ENCODE peak calls at places on chromosomes 11 and 22, in five cellular contexts. T is NCI-H1048, H is brain microvascular endothelial cell, G is neuronal stem cell, Q is neural crest cell. X is an unnamed sample.

GRCh38 chr22:38758276-38758945 is 2.6 kb upstream of the SUN2 start:
- DNase-seq in Q (no peak), T (no peak), H (no peak), G (no peak), X (peak; percentile 20)

GRCh38 chr11:80727315-80727714 is 1286.5 kb upstream of the TENM4 start:
- DNase-seq in Q (no peak), G (peak; percentile 8), H (peak; percentile 27), T (no peak), X (no peak)

GRCh38 chr11:45948341-45948740 is 25.9 kb downstream of the LARGE2 start:
- DNase-seq in G (no peak), T (no peak), H (no peak), Q (no peak), X (no peak)

GRCh38 chr11:121841487-121842167 is 274.4 kb downstream of the BLID start:
- DNase-seq in T (no peak), H (peak; percentile 81), G (peak; percentile 2), Q (no peak), X (no peak)

GRCh38 chr22:37933711-37934376 is 19.6 kb downstream of the C22orf23 start:
- DNase-seq in Q (peak; percentile 93), H (peak; percentile 93), G (peak; percentile 82), T (peak; percentile 70), X (peak; percentile 18)

GRCh38 chr22:39481054-39481453 is 21.0 kb upstream of the MIEF1 start:
- DNase-seq in T (no peak), Q (no peak), G (no peak), H (no peak), X (no peak)

GRCh38 chr22:44172370-44173108 is 8.2 kb upstream of the PARVG start:
- DNase-seq in H (peak; percentile 6), T (no peak), G (no peak), Q (no peak), X (peak; percentile 82)

GRCh38 chr11:116373107-116373506 is 399.7 kb downstream of the BUD13 start:
- DNase-seq in Q (no peak), T (no peak), H (no peak), G (no peak), X (no peak)

GRCh38 chr11:134508219-134508990 is 96.4 kb upstream of the B3GAT1 start:
- DNase-seq in T (no peak), Q (no peak), G (no peak), H (no peak), X (no peak)

GRCh38 chr22:20205964-20206708 is 55.3 kb upstream of the CCDC188 start:
- DNase-seq in Q (no peak), G (no peak), H (peak; percentile 38), T (no peak), X (no peak)

GRCh38 chr11:3167143-3168119 is 2.3 kb upstream of the OSBPL5 start:
- DNase-seq in T (no peak), H (no peak), Q (no peak), G (no peak), X (no peak)

GRCh38 chr11:9089636-9090035 is 1.8 kb downstream of the SCUBE2 start:
- DNase-seq in G (no peak), Q (no peak), H (no peak), T (no peak), X (no peak)

GRCh38 chr11:2652857-2653643 is 46.7 kb downstream of the KCNQ1OT1 start:
- DNase-seq in Q (no peak), H (no peak), T (no peak), G (no peak), X (no peak)

GRCh38 chr22:49995413-49996191 is 17.0 kb downstream of the IL17REL start:
- DNase-seq in H (no peak), Q (no peak), T (no peak), G (no peak), X (no peak)

GRCh38 chr22:30441088-30441487 is 15.5 kb downstream of the MTFP1 start:
- DNase-seq in H (no peak), T (no peak), Q (no peak), G (no peak), X (no peak)

GRCh38 chr11:83157755-83158473 is 983 bp downstream of the PCF11 start:
- DNase-seq in Q (peak; percentile 30), T (no peak), H (peak; percentile 29), G (peak; percentile 35), X (peak; percentile 3)

GRCh38 chr11:12743834-12744449 is 69.7 kb downstream of the TEAD1 start:
- DNase-seq in T (no peak), G (no peak), Q (no peak), H (no peak), X (no peak)

GRCh38 chr11:112770487-112770886 is 190.7 kb upstream of the NCAM1 start:
- DNase-seq in H (no peak), Q (no peak), T (no peak), G (no peak), X (no peak)

GRCh38 chr22:47059701-47060161 is 297.3 kb downstream of the TBC1D22A start:
- DNase-seq in H (no peak), Q (no peak), G (no peak), T (no peak), X (no peak)

GRCh38 chr11:83220279-83220678 is 26.8 kb downstream of the ANKRD42 start:
- DNase-seq in T (no peak), H (no peak), Q (no peak), G (no peak), X (no peak)

GRCh38 chr11:37394236-37394870 is 796.3 kb upstream of the RAG2 start:
- DNase-seq in H (no peak), T (no peak), G (peak; percentile 12), Q (no peak), X (no peak)

GRCh38 chr11:46930089-46930488 is 6.5 kb upstream of the CSTPP1 start:
- DNase-seq in T (no peak), Q (no peak), G (no peak), H (peak; percentile 71), X (no peak)